ENCODE peak calls at places on chromosome 21, in nine cellular contexts. Z is NCI-H1092; Y is ELR; Q is Right ventricle myocardium superior; T is sciatic nerve; B is kidney epithelial cell; S is iris pigment epithelial cell; X is stimulated activated CD4-positive, alpha-beta T cell treated with anti-CD3 and anti-CD28 coated beads, Interleukin-2, amount 100 ng/mL, for 24 hours; G is ureter. P is an unnamed sample.

GRCh38 chr21:15084668-15085067 is 19.9 kb upstream of the NRIP1 start:
- DNase-seq in Z (no peak), Y (no peak), Q (no peak), T (no peak), B (no peak), S (no peak), X (no peak), G (no peak), P (no peak)

GRCh38 chr21:44327603-44327974 is 11.6 kb downstream of the CFAP410 start:
- DNase-seq in Z (no peak), Y (no peak), Q (no peak), T (no peak), B (no peak), S (no peak), X (no peak), G (no peak), P (no peak)

GRCh38 chr21:29332461-29333354 is 34.0 kb downstream of the BACH1 start:
- DNase-seq in Z (no peak), Y (peak; percentile 86), Q (no peak), T (no peak), B (no peak), S (peak; percentile 89), X (no peak), G (no peak), P (no peak)

GRCh38 chr21:33541105-33541711 is 709 bp downstream of the GART start:
- DNase-seq in Z (no peak), Y (peak; percentile 45), Q (no peak), T (no peak), B (no peak), S (peak; percentile 45), X (no peak), G (no peak), P (peak; percentile 27)

GRCh38 chr21:33029512-33029921 is 3.8 kb downstream of the OLIG2 start:
- DNase-seq in Z (no peak), Y (no peak), Q (no peak), T (peak; percentile 41), B (no peak), S (no peak), X (no peak), G (no peak), P (no peak)

GRCh38 chr21:38679531-38679930 is 126.2 kb upstream of the ETS2 start:
- DNase-seq in Z (no peak), Y (peak; percentile 73), Q (no peak), T (no peak), B (peak; percentile 25), S (peak; percentile 83), X (no peak), G (no peak), P (no peak)

GRCh38 chr21:18114735-18115134 is 129.9 kb upstream of the CHODL start:
- DNase-seq in Z (no peak), Y (no peak), Q (no peak), T (no peak), B (no peak), S (no peak), X (no peak), G (no peak), P (no peak)

GRCh38 chr21:33850401-33850800 is 65.2 kb downstream of the ATP5PO start:
- DNase-seq in Z (no peak), Y (no peak), Q (no peak), T (peak; percentile 56), B (no peak), S (no peak), X (no peak), G (no peak), P (no peak)

GRCh38 chr21:44551290-44552015 is at the start of gene KRTAP10-2:
- DNase-seq in Z (peak; percentile 27), Y (no peak), Q (no peak), T (peak; percentile 38), B (no peak), S (no peak), X (no peak), G (no peak), P (no peak)

GRCh38 chr21:14480601-14481000 is 65.5 kb downstream of the SAMSN1 start:
- DNase-seq in Z (no peak), Y (peak; percentile 0), Q (no peak), T (no peak), B (no peak), S (no peak), X (no peak), G (no peak), P (no peak)

GRCh38 chr21:30340714-30341573 is 3.5 kb upstream of the KRTAP27-1 start:
- DNase-seq in Z (peak; percentile 33), Y (peak; percentile 23), Q (peak; percentile 39), T (no peak), B (no peak), S (peak; percentile 55), X (peak; percentile 47), G (no peak), P (peak; percentile 38)

GRCh38 chr21:32233055-32233546 is 45.7 kb downstream of the MIS18A start:
- DNase-seq in Z (no peak), Y (no peak), Q (no peak), T (no peak), B (no peak), S (no peak), X (no peak), G (no peak), P (no peak)

GRCh38 chr21:45977396-45977795 is 4.2 kb upstream of the COL6A1 start:
- DNase-seq in Z (no peak), Y (no peak), Q (peak; percentile 67), T (peak; percentile 77), B (no peak), S (no peak), X (no peak), G (peak; percentile 55), P (no peak)

GRCh38 chr21:22342855-22343254 is 1344.6 kb downstream of the NCAM2 start:
- DNase-seq in Z (no peak), Y (no peak), Q (no peak), T (no peak), B (no peak), S (peak; percentile 29), X (no peak), G (no peak), P (no peak)

GRCh38 chr21:33228455-33228854 is 1.3 kb upstream of the IFNAR2 start:
- DNase-seq in Z (no peak), Y (no peak), Q (no peak), T (no peak), B (no peak), S (no peak), X (no peak), G (no peak), P (no peak)

GRCh38 chr21:45202344-45202743 is 85.4 kb downstream of the POFUT2 start:
- DNase-seq in Z (no peak), Y (no peak), Q (no peak), T (no peak), B (no peak), S (no peak), X (no peak), G (no peak), P (no peak)

GRCh38 chr21:33861125-33861524 is 54.5 kb downstream of the ATP5PO start:
- DNase-seq in Z (no peak), Y (no peak), Q (no peak), T (no peak), B (no peak), S (no peak), X (no peak), G (no peak), P (no peak)

GRCh38 chr21:36388835-36389234 is 3.6 kb downstream of the CHAF1B start:
- DNase-seq in Z (no peak), Y (peak; percentile 28), Q (no peak), T (no peak), B (no peak), S (peak; percentile 52), X (no peak), G (no peak), P (peak; percentile 31)

P was measured in T47D.